ENCODE peak calls at places on chromosomes 13 and 19, in four cellular contexts. W, M, S and T are unnamed samples.

GRCh38 chr19:16470911-16471811 is 609 bp downstream of the EPS15L1 start:
- DNase-seq in M (no peak), W (peak), S (no peak), T (no peak)

GRCh38 chr19:45476349-45476717 is 8.5 kb downstream of the FOSB start:
- DNase-seq in M (no peak), S (no peak), W (no peak), T (no peak)

GRCh38 chr19:44723952-44724319 is 24.6 kb upstream of the BCL3 start:
- DNase-seq in S (peak), M (peak), W (peak), T (peak)

GRCh38 chr19:743168-743687 is 7.7 kb upstream of the MISP start:
- DNase-seq in W (no peak), M (no peak), S (peak), T (no peak)

GRCh38 chr13:69418319-69418718 is 689.3 kb upstream of the ATXN8OS start:
- DNase-seq in S (no peak), M (no peak), W (no peak), T (no peak)

GRCh38 chr19:375395-376110 is 31.0 kb upstream of the MIER2 start:
- DNase-seq in M (no peak), W (no peak), S (no peak), T (no peak)

GRCh38 chr19:3783660-3784584 is 2.3 kb downstream of the MATK start:
- DNase-seq in S (no peak), W (no peak), M (no peak), T (no peak)

GRCh38 chr19:1049106-1049505 is 9.2 kb downstream of the ABCA7 start:
- DNase-seq in S (no peak), W (no peak), M (no peak), T (no peak)